ENCODE peak calls at places on chromosomes 5 and 9, in six cellular contexts. B is AG04450, Z is GM23338, G is GM10248, I is IMR-90, P is AG09319. C is an unnamed sample.

GRCh38 chr5:78236046-78236445 is 58.5 kb downstream of the AP3B1 start:
- DNase-seq in B (no peak), Z (no peak), G (no peak), I (peak; percentile 24), P (no peak), C (no peak)

GRCh38 chr5:140806834-140807775 is at the start of gene PCDHA4:
- DNase-seq in B (no peak), Z (peak; percentile 88), G (no peak), I (no peak), P (no peak), C (no peak)

GRCh38 chr5:156004754-156005153 is 322.2 kb upstream of the SGCD start:
- DNase-seq in B (no peak), Z (no peak), G (no peak), I (no peak), P (no peak), C (no peak)

GRCh38 chr5:170154297-170154696 is 48.6 kb downstream of the FOXI1 start:
- DNase-seq in B (no peak), Z (no peak), G (no peak), I (no peak), P (no peak), C (no peak)

GRCh38 chr5:141245250-141245717 is at the start of gene PCDHB15:
- DNase-seq in B (no peak), Z (peak; percentile 92), G (no peak), I (no peak), P (no peak), C (no peak)

GRCh38 chr9:31840702-31841101 is 543.7 kb upstream of the ACO1 start:
- DNase-seq in B (no peak), Z (no peak), G (no peak), I (no peak), P (no peak), C (no peak)

GRCh38 chr5:158951951-158952545 is 147.7 kb downstream of the EBF1 start:
- DNase-seq in B (no peak), Z (peak; percentile 64), G (no peak), I (no peak), P (no peak), C (no peak)

GRCh38 chr9:72864327-72864726 is 88.5 kb downstream of the ALDH1A1 start:
- DNase-seq in B (no peak), Z (no peak), G (no peak), I (no peak), P (no peak), C (no peak)

GRCh38 chr9:34929506-34930102 is 28.5 kb upstream of the PHF24 start:
- DNase-seq in B (no peak), Z (peak; percentile 91), G (peak; percentile 28), I (peak; percentile 5), P (no peak), C (no peak)

GRCh38 chr5:176697929-176698520 is 50.7 kb downstream of the TSPAN17 start:
- DNase-seq in B (no peak), Z (peak; percentile 68), G (no peak), I (no peak), P (no peak), C (no peak)

GRCh38 chr5:3361811-3362605 is 233.6 kb upstream of the IRX1 start:
- DNase-seq in B (no peak), Z (no peak), G (no peak), I (no peak), P (no peak), C (no peak)

GRCh38 chr5:38837416-38837815 is 8.4 kb upstream of the OSMR start:
- DNase-seq in B (no peak), Z (no peak), G (no peak), I (peak; percentile 36), P (no peak), C (no peak)

GRCh38 chr9:116899337-116900006 is 212.4 kb downstream of the TRIM32 start:
- DNase-seq in B (peak; percentile 21), Z (peak; percentile 60), G (no peak), I (peak; percentile 45), P (no peak), C (no peak)

GRCh38 chr9:85036503-85036902 is 367.0 kb downstream of the NTRK2 start:
- DNase-seq in B (no peak), Z (no peak), G (no peak), I (no peak), P (no peak), C (no peak)

GRCh38 chr5:165508861-165509260 is 2003.4 kb downstream of the MAT2B start:
- DNase-seq in B (no peak), Z (no peak), G (no peak), I (no peak), P (no peak), C (no peak)
- TF ChIP-seq CTCF in B (no peak), Z (no peak), G (no peak), I (no peak), P (no peak), C (no peak)

GRCh38 chr5:17219431-17219830 is 2.0 kb downstream of the BASP1 start:
- DNase-seq in B (no peak), Z (no peak), G (no peak), I (no peak), P (no peak), C (no peak)
- TF ChIP-seq CTCF in B (no peak), Z (no peak), G (no peak), I (no peak), P (no peak), C (no peak)

DNA sequence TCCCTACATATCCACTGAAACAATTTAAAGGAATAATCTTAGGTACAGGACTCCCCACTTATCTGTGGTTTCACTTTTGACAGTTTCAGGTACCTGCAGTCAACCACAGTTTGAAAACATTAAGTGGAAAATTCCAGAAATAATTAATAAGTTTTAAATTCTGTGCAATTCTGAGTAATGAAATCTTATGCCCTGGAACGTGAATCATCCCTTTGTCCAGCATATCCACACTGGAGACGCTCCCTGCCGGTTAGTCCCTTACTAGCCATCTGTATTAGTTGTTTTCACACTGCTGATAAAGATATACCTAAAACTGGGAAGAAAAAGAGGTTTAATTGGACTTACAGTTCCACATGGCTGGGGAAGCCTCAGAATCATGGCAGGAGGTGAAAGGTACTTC is 80.6 kb downstream of the NR3C1 start:
- DNase-seq in B (no peak), Z (no peak), G (no peak), I (peak; percentile 48), P (no peak), C (no peak)
- TF ChIP-seq CTCF in B (no peak), Z (no peak), G (no peak), I (no peak), P (no peak), C (no peak)

DNA sequence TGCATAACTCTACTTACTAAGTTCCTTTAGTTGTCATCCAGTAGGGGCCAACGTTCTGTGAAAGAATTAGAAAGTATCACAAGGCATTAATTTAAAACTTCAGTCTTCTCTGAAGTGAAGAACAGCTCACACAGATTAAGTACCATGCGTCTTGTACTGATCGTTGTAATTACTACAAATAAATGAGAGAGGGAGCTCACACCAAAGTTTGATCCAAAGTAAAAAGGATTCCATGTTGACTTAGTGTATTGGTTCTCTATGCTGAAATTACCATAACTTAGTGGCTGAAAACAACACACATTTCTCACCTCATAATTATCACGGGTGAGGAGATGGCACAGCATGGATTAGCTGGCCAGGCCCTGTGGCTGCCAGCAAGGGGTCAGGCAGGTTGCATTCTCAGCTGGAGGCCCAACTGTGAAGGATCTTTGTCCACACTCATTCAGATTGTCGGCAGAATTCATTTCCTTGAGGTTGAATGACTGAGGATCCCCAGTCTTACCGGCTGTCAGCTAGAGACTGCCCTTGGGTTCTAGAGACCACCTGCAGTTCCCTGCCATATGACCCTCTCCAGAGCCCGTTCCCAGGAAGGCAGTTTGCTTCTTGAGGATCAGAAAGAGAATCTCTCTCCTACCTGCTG is 169.1 kb downstream of the YTHDC2 start:
- DNase-seq in B (no peak), Z (peak; percentile 52), G (no peak), I (peak; percentile 8), P (no peak), C (no peak)
- TF ChIP-seq CTCF in B (no peak), Z (peak; percentile 49), G (no peak), I (peak; percentile 15), P (no peak), C (no peak)

C was measured in natural killer cell.